ENCODE peak calls at places on chromosome 2, in nine cellular contexts. H, T, L, B, E, F, D, N and S are unnamed samples.

GRCh38 chr2:164792316-164793127 is 49.1 kb downstream of the COBLL1 start:
- DNase-seq in H (no peak), E (no peak), B (no peak), L (no peak), F (no peak), D (no peak), T (no peak), N (no peak), S (no peak)

GRCh38 chr2:33086400-33087015 is 139.8 kb downstream of the LTBP1 start:
- DNase-seq in B (no peak), N (no peak), L (no peak), T (no peak), F (no peak), D (peak), E (no peak), H (peak), S (no peak)

GRCh38 chr2:224195954-224196571 is 157.0 kb upstream of the SERPINE2 start:
- DNase-seq in T (no peak), F (peak), E (no peak), D (no peak), B (peak), N (no peak), H (no peak), L (no peak), S (no peak)

GRCh38 chr2:234254783-234255521 is 204.4 kb downstream of the SPP2 start:
- DNase-seq in H (no peak), L (no peak), T (no peak), N (no peak), B (no peak), F (no peak), E (no peak), D (no peak), S (no peak)

GRCh38 chr2:147273628-147274027 is 571.2 kb upstream of the ACVR2A start:
- DNase-seq in T (no peak), E (no peak), B (no peak), D (no peak), F (no peak), N (no peak), H (no peak), L (no peak), S (no peak)

GRCh38 chr2:235343869-235344268 is 150.0 kb upstream of the AGAP1 start:
- DNase-seq in D (no peak), N (no peak), E (no peak), B (no peak), F (no peak), L (no peak), T (no peak), H (no peak), S (no peak)

GRCh38 chr2:147345246-147345645 is 499.6 kb upstream of the ACVR2A start:
- DNase-seq in F (no peak), N (no peak), L (no peak), E (no peak), H (no peak), D (no peak), B (no peak), T (no peak), S (no peak)

GRCh38 chr2:170736628-170737027 is 21.5 kb downstream of the SP5 start:
- DNase-seq in B (no peak), N (no peak), D (no peak), F (no peak), E (no peak), H (no peak), L (no peak), T (no peak), S (no peak)

GRCh38 chr2:19256239-19256638 is 102.2 kb downstream of the OSR1 start:
- DNase-seq in D (no peak), E (no peak), F (no peak), B (no peak), L (peak), N (no peak), H (no peak), T (peak), S (no peak)

GRCh38 chr2:42125887-42126594 is 43.1 kb upstream of the EML4 start:
- DNase-seq in T (no peak), N (no peak), L (no peak), B (no peak), D (no peak), H (peak), E (no peak), F (no peak), S (no peak)

GRCh38 chr2:9975805-9976447 is 24.4 kb downstream of the GRHL1 start:
- DNase-seq in E (no peak), L (peak), F (no peak), T (peak), N (no peak), H (peak), D (no peak), B (peak), S (no peak)

GRCh38 chr2:45241061-45241561 is 231.9 kb upstream of the SIX2 start:
- DNase-seq in D (no peak), B (no peak), E (no peak), L (peak), H (no peak), T (peak), F (no peak), N (no peak), S (no peak)

GRCh38 chr2:28951910-28952805 is 28.9 kb upstream of the TOGARAM2 start:
- DNase-seq in L (no peak), T (peak), E (no peak), N (no peak), H (peak), F (no peak), B (no peak), D (no peak), S (no peak)